ENCODE peak calls at places on chromosome 17, in seven cellular contexts. One of them, this sample, is unnamed.

GRCh38 chr17:47205419-47205963 is 3.7 kb upstream of the MYL4 start:
- DNase-seq in NCI-H1092: no peak
- DNase-seq in activated CD8-positive, alpha-beta T cell treated with anti-CD3 and anti-CD28 coated beads for 36 hours: peak
- DNase-seq in NCI-H1694: no peak
- DNase-seq in fibroblast of pulmonary artery: peak
- DNase-seq in GM04504: no peak
- DNase-seq in pulmonary artery endothelial cell: no peak
- DNase-seq in this sample: peak

GRCh38 chr17:13562271-13562800 is 39.4 kb downstream of the HS3ST3A1 start:
- DNase-seq in NCI-H1092: no peak
- DNase-seq in activated CD8-positive, alpha-beta T cell treated with anti-CD3 and anti-CD28 coated beads for 36 hours: no peak
- DNase-seq in NCI-H1694: no peak
- DNase-seq in fibroblast of pulmonary artery: peak
- DNase-seq in GM04504: peak
- DNase-seq in pulmonary artery endothelial cell: no peak
- DNase-seq in this sample: peak

GRCh38 chr17:76903631-76904030 is 35.4 kb downstream of the MGAT5B start:
- DNase-seq in NCI-H1092: no peak
- DNase-seq in activated CD8-positive, alpha-beta T cell treated with anti-CD3 and anti-CD28 coated beads for 36 hours: no peak
- DNase-seq in NCI-H1694: no peak
- DNase-seq in fibroblast of pulmonary artery: no peak
- DNase-seq in GM04504: no peak
- DNase-seq in pulmonary artery endothelial cell: no peak
- DNase-seq in this sample: no peak

GRCh38 chr17:73968680-73969079 is 234.8 kb upstream of the RPL38 start:
- DNase-seq in NCI-H1092: no peak
- DNase-seq in activated CD8-positive, alpha-beta T cell treated with anti-CD3 and anti-CD28 coated beads for 36 hours: no peak
- DNase-seq in NCI-H1694: no peak
- DNase-seq in fibroblast of pulmonary artery: no peak
- DNase-seq in GM04504: no peak
- DNase-seq in pulmonary artery endothelial cell: no peak
- DNase-seq in this sample: no peak

GRCh38 chr17:37884516-37884915 is 39.7 kb upstream of the TBC1D3K start:
- DNase-seq in NCI-H1092: no peak
- DNase-seq in activated CD8-positive, alpha-beta T cell treated with anti-CD3 and anti-CD28 coated beads for 36 hours: no peak
- DNase-seq in NCI-H1694: no peak
- DNase-seq in fibroblast of pulmonary artery: no peak
- DNase-seq in GM04504: no peak
- DNase-seq in pulmonary artery endothelial cell: no peak
- DNase-seq in this sample: no peak

GRCh38 chr17:57832711-57833596 is 16.9 kb downstream of the MRPS23 start:
- DNase-seq in NCI-H1092: peak
- DNase-seq in activated CD8-positive, alpha-beta T cell treated with anti-CD3 and anti-CD28 coated beads for 36 hours: peak
- DNase-seq in NCI-H1694: peak
- DNase-seq in fibroblast of pulmonary artery: peak
- DNase-seq in GM04504: peak
- DNase-seq in pulmonary artery endothelial cell: peak
- DNase-seq in this sample: peak

GRCh38 chr17:59423137-59423703 is 91.8 kb downstream of the YPEL2 start:
- DNase-seq in NCI-H1092: no peak
- DNase-seq in activated CD8-positive, alpha-beta T cell treated with anti-CD3 and anti-CD28 coated beads for 36 hours: no peak
- DNase-seq in NCI-H1694: no peak
- DNase-seq in fibroblast of pulmonary artery: peak
- DNase-seq in GM04504: peak
- DNase-seq in pulmonary artery endothelial cell: no peak
- DNase-seq in this sample: peak

GRCh38 chr17:48153711-48154642 is 46.4 kb downstream of the SNX11 start:
- DNase-seq in NCI-H1092: peak
- DNase-seq in activated CD8-positive, alpha-beta T cell treated with anti-CD3 and anti-CD28 coated beads for 36 hours: peak
- DNase-seq in NCI-H1694: peak
- DNase-seq in fibroblast of pulmonary artery: peak
- DNase-seq in GM04504: no peak
- DNase-seq in pulmonary artery endothelial cell: no peak
- DNase-seq in this sample: peak

GRCh38 chr17:28041844-28042656 is 427 bp upstream of the NLK start:
- DNase-seq in NCI-H1092: no peak
- DNase-seq in activated CD8-positive, alpha-beta T cell treated with anti-CD3 and anti-CD28 coated beads for 36 hours: no peak
- DNase-seq in NCI-H1694: no peak
- DNase-seq in fibroblast of pulmonary artery: no peak
- DNase-seq in GM04504: no peak
- DNase-seq in pulmonary artery endothelial cell: no peak
- DNase-seq in this sample: no peak

GRCh38 chr17:18859256-18859655 is 1.3 kb downstream of the PRPSAP2 start:
- DNase-seq in NCI-H1092: no peak
- DNase-seq in activated CD8-positive, alpha-beta T cell treated with anti-CD3 and anti-CD28 coated beads for 36 hours: no peak
- DNase-seq in NCI-H1694: no peak
- DNase-seq in fibroblast of pulmonary artery: peak
- DNase-seq in GM04504: no peak
- DNase-seq in pulmonary artery endothelial cell: no peak
- DNase-seq in this sample: peak

GRCh38 chr17:43367588-43368242 is 31.1 kb upstream of the ARL4D start:
- DNase-seq in NCI-H1092: peak
- DNase-seq in activated CD8-positive, alpha-beta T cell treated with anti-CD3 and anti-CD28 coated beads for 36 hours: peak
- DNase-seq in NCI-H1694: no peak
- DNase-seq in fibroblast of pulmonary artery: peak
- DNase-seq in GM04504: peak
- DNase-seq in pulmonary artery endothelial cell: peak
- DNase-seq in this sample: peak

GRCh38 chr17:37255434-37255833 is 120.4 kb upstream of the C17orf78 start:
- DNase-seq in NCI-H1092: no peak
- DNase-seq in activated CD8-positive, alpha-beta T cell treated with anti-CD3 and anti-CD28 coated beads for 36 hours: no peak
- DNase-seq in NCI-H1694: no peak
- DNase-seq in fibroblast of pulmonary artery: no peak
- DNase-seq in GM04504: no peak
- DNase-seq in pulmonary artery endothelial cell: no peak
- DNase-seq in this sample: no peak

GRCh38 chr17:19703776-19704371 is 12.5 kb downstream of the SLC47A2 start:
- DNase-seq in NCI-H1092: no peak
- DNase-seq in activated CD8-positive, alpha-beta T cell treated with anti-CD3 and anti-CD28 coated beads for 36 hours: no peak
- DNase-seq in NCI-H1694: no peak
- DNase-seq in fibroblast of pulmonary artery: no peak
- DNase-seq in GM04504: no peak
- DNase-seq in pulmonary artery endothelial cell: no peak
- DNase-seq in this sample: no peak

GRCh38 chr17:9798724-9799123 is 7.3 kb upstream of the DHRS7C start:
- DNase-seq in NCI-H1092: no peak
- DNase-seq in activated CD8-positive, alpha-beta T cell treated with anti-CD3 and anti-CD28 coated beads for 36 hours: no peak
- DNase-seq in NCI-H1694: no peak
- DNase-seq in fibroblast of pulmonary artery: no peak
- DNase-seq in GM04504: no peak
- DNase-seq in pulmonary artery endothelial cell: no peak
- DNase-seq in this sample: no peak

GRCh38 chr17:76307299-76307965 is 644 bp downstream of the QRICH2 start:
- DNase-seq in NCI-H1092: no peak
- DNase-seq in activated CD8-positive, alpha-beta T cell treated with anti-CD3 and anti-CD28 coated beads for 36 hours: no peak
- DNase-seq in NCI-H1694: no peak
- DNase-seq in fibroblast of pulmonary artery: no peak
- DNase-seq in GM04504: no peak
- DNase-seq in pulmonary artery endothelial cell: no peak
- DNase-seq in this sample: no peak

GRCh38 chr17:21419299-21420239 is 43.4 kb downstream of the KCNJ12 start:
- DNase-seq in NCI-H1092: no peak
- DNase-seq in activated CD8-positive, alpha-beta T cell treated with anti-CD3 and anti-CD28 coated beads for 36 hours: peak
- DNase-seq in NCI-H1694: no peak
- DNase-seq in fibroblast of pulmonary artery: no peak
- DNase-seq in GM04504: no peak
- DNase-seq in pulmonary artery endothelial cell: no peak
- DNase-seq in this sample: no peak

GRCh38 chr17:80270836-80271235 is 10.2 kb downstream of the RNF213 start:
- DNase-seq in NCI-H1092: no peak
- DNase-seq in activated CD8-positive, alpha-beta T cell treated with anti-CD3 and anti-CD28 coated beads for 36 hours: peak
- DNase-seq in NCI-H1694: no peak
- DNase-seq in fibroblast of pulmonary artery: peak
- DNase-seq in GM04504: no peak
- DNase-seq in pulmonary artery endothelial cell: no peak
- DNase-seq in this sample: peak

GRCh38 chr17:79847698-79848369 is 8.6 kb upstream of the CBX4 start:
- DNase-seq in NCI-H1092: no peak
- DNase-seq in activated CD8-positive, alpha-beta T cell treated with anti-CD3 and anti-CD28 coated beads for 36 hours: no peak
- DNase-seq in NCI-H1694: no peak
- DNase-seq in fibroblast of pulmonary artery: no peak
- DNase-seq in GM04504: no peak
- DNase-seq in pulmonary artery endothelial cell: no peak
- DNase-seq in this sample: no peak

GRCh38 chr17:7190276-7190917 is 11.2 kb upstream of the ASGR1 start:
- DNase-seq in NCI-H1092: no peak
- DNase-seq in activated CD8-positive, alpha-beta T cell treated with anti-CD3 and anti-CD28 coated beads for 36 hours: no peak
- DNase-seq in NCI-H1694: no peak
- DNase-seq in fibroblast of pulmonary artery: no peak
- DNase-seq in GM04504: no peak
- DNase-seq in pulmonary artery endothelial cell: no peak
- DNase-seq in this sample: no peak

GRCh38 chr17:50594040-50594618 is 33.6 kb downstream of the CACNA1G start:
- DNase-seq in NCI-H1092: no peak
- DNase-seq in activated CD8-positive, alpha-beta T cell treated with anti-CD3 and anti-CD28 coated beads for 36 hours: no peak
- DNase-seq in NCI-H1694: no peak
- DNase-seq in fibroblast of pulmonary artery: no peak
- DNase-seq in GM04504: no peak
- DNase-seq in pulmonary artery endothelial cell: no peak
- DNase-seq in this sample: no peak

GRCh38 chr17:40664582-40665333 is at the start of gene KRT222:
- DNase-seq in NCI-H1092: no peak
- DNase-seq in activated CD8-positive, alpha-beta T cell treated with anti-CD3 and anti-CD28 coated beads for 36 hours: no peak
- DNase-seq in NCI-H1694: no peak
- DNase-seq in fibroblast of pulmonary artery: no peak
- DNase-seq in GM04504: no peak
- DNase-seq in pulmonary artery endothelial cell: no peak
- DNase-seq in this sample: no peak

GRCh38 chr17:78357177-78357586 is 2.7 kb downstream of the SOCS3 start:
- DNase-seq in NCI-H1092: no peak
- DNase-seq in activated CD8-positive, alpha-beta T cell treated with anti-CD3 and anti-CD28 coated beads for 36 hours: no peak
- DNase-seq in NCI-H1694: no peak
- DNase-seq in fibroblast of pulmonary artery: peak
- DNase-seq in GM04504: no peak
- DNase-seq in pulmonary artery endothelial cell: no peak
- DNase-seq in this sample: peak

GRCh38 chr17:68288375-68288774 is 2.6 kb downstream of the SLC16A6 start:
- DNase-seq in NCI-H1092: no peak
- DNase-seq in activated CD8-positive, alpha-beta T cell treated with anti-CD3 and anti-CD28 coated beads for 36 hours: no peak
- DNase-seq in NCI-H1694: no peak
- DNase-seq in fibroblast of pulmonary artery: no peak
- DNase-seq in GM04504: no peak
- DNase-seq in pulmonary artery endothelial cell: no peak
- DNase-seq in this sample: no peak

GRCh38 chr17:21037117-21037803 is 5.6 kb downstream of the USP22 start:
- DNase-seq in NCI-H1092: no peak
- DNase-seq in activated CD8-positive, alpha-beta T cell treated with anti-CD3 and anti-CD28 coated beads for 36 hours: no peak
- DNase-seq in NCI-H1694: no peak
- DNase-seq in fibroblast of pulmonary artery: no peak
- DNase-seq in GM04504: no peak
- DNase-seq in pulmonary artery endothelial cell: no peak
- DNase-seq in this sample: no peak

GRCh38 chr17:17868637-17869522 is 32.1 kb upstream of the SREBF1 start:
- DNase-seq in NCI-H1092: no peak
- DNase-seq in activated CD8-positive, alpha-beta T cell treated with anti-CD3 and anti-CD28 coated beads for 36 hours: no peak
- DNase-seq in NCI-H1694: no peak
- DNase-seq in fibroblast of pulmonary artery: peak
- DNase-seq in GM04504: no peak
- DNase-seq in pulmonary artery endothelial cell: peak
- DNase-seq in this sample: peak